ENCODE peak calls at places on chromosomes 16 and 17, in five cellular contexts. One of them, this sample, is unnamed.

GRCh38 chr16:51392651-51393187 is 241.6 kb upstream of the SALL1 start:
- DNase-seq in ovary: peak; percentile 37
- DNase-seq in activated CD4-positive, alpha-beta T cell treated with anti-CD3 and anti-CD28 coated beads, Interleukin-2, amount 50 U/mL, for 1 hour: no peak
- DNase-seq in aorta: no peak
- DNase-seq in spleen: no peak
- DNase-seq in this sample: no peak

GRCh38 chr17:59124665-59125064 is 18.0 kb upstream of the TRIM37 start:
- DNase-seq in ovary: no peak
- DNase-seq in activated CD4-positive, alpha-beta T cell treated with anti-CD3 and anti-CD28 coated beads, Interleukin-2, amount 50 U/mL, for 1 hour: no peak
- DNase-seq in aorta: no peak
- DNase-seq in spleen: no peak
- DNase-seq in this sample: no peak

GRCh38 chr17:36972186-36972686 is 23.5 kb downstream of the AATF start:
- DNase-seq in ovary: no peak
- DNase-seq in activated CD4-positive, alpha-beta T cell treated with anti-CD3 and anti-CD28 coated beads, Interleukin-2, amount 50 U/mL, for 1 hour: no peak
- DNase-seq in aorta: no peak
- DNase-seq in spleen: no peak
- DNase-seq in this sample: no peak

GRCh38 chr17:51797150-51797549 is 361.4 kb downstream of the CA10 start:
- DNase-seq in ovary: no peak
- DNase-seq in activated CD4-positive, alpha-beta T cell treated with anti-CD3 and anti-CD28 coated beads, Interleukin-2, amount 50 U/mL, for 1 hour: no peak
- DNase-seq in aorta: no peak
- DNase-seq in spleen: no peak
- DNase-seq in this sample: no peak

GRCh38 chr16:68116256-68116853 is 31.2 kb downstream of the NFATC3 start:
- DNase-seq in ovary: no peak
- DNase-seq in activated CD4-positive, alpha-beta T cell treated with anti-CD3 and anti-CD28 coated beads, Interleukin-2, amount 50 U/mL, for 1 hour: no peak
- DNase-seq in aorta: no peak
- DNase-seq in spleen: no peak
- DNase-seq in this sample: no peak

GRCh38 chr16:4517812-4518211 is 20.8 kb downstream of the CDIP1 start:
- DNase-seq in ovary: no peak
- DNase-seq in activated CD4-positive, alpha-beta T cell treated with anti-CD3 and anti-CD28 coated beads, Interleukin-2, amount 50 U/mL, for 1 hour: no peak
- DNase-seq in aorta: no peak
- DNase-seq in spleen: peak; percentile 65
- DNase-seq in this sample: no peak

GRCh38 chr16:56356276-56357241 is 68.8 kb downstream of the AMFR start:
- DNase-seq in ovary: peak; percentile 72
- DNase-seq in activated CD4-positive, alpha-beta T cell treated with anti-CD3 and anti-CD28 coated beads, Interleukin-2, amount 50 U/mL, for 1 hour: peak; percentile 51
- DNase-seq in aorta: peak; percentile 93
- DNase-seq in spleen: peak; percentile 94
- DNase-seq in this sample: peak; percentile 82

GRCh38 chr16:15689290-15689689 is 39.2 kb downstream of the NDE1 start:
- DNase-seq in ovary: no peak
- DNase-seq in activated CD4-positive, alpha-beta T cell treated with anti-CD3 and anti-CD28 coated beads, Interleukin-2, amount 50 U/mL, for 1 hour: no peak
- DNase-seq in aorta: no peak
- DNase-seq in spleen: no peak
- DNase-seq in this sample: no peak

GRCh38 chr17:18981642-18982424 is 22.7 kb downstream of the FAM83G start:
- DNase-seq in ovary: no peak
- DNase-seq in activated CD4-positive, alpha-beta T cell treated with anti-CD3 and anti-CD28 coated beads, Interleukin-2, amount 50 U/mL, for 1 hour: no peak
- DNase-seq in aorta: no peak
- DNase-seq in spleen: no peak
- DNase-seq in this sample: peak; percentile 67

GRCh38 chr16:22311520-22311919 is 14.3 kb downstream of the POLR3E start:
- DNase-seq in ovary: no peak
- DNase-seq in activated CD4-positive, alpha-beta T cell treated with anti-CD3 and anti-CD28 coated beads, Interleukin-2, amount 50 U/mL, for 1 hour: no peak
- DNase-seq in aorta: no peak
- DNase-seq in spleen: no peak
- DNase-seq in this sample: no peak

GRCh38 chr16:52997922-52998321 is 54.8 kb downstream of the CHD9NB start:
- DNase-seq in ovary: no peak
- DNase-seq in activated CD4-positive, alpha-beta T cell treated with anti-CD3 and anti-CD28 coated beads, Interleukin-2, amount 50 U/mL, for 1 hour: no peak
- DNase-seq in aorta: no peak
- DNase-seq in spleen: no peak
- DNase-seq in this sample: no peak